ENCODE peak calls at places on chromosomes 5 and 9, in six cellular contexts. One of them, this sample, is unnamed.

GRCh38 chr5:137279631-137280236 is 219.4 kb downstream of the SPOCK1 start:
- DNase-seq in HepG2: no peak
- DNase-seq in GM12878: no peak
- DNase-seq in A549: no peak
- DNase-seq in K562: no peak
- DNase-seq in endothelial cell of umbilical vein: no peak
- DNase-seq in this sample: no peak

GRCh38 chr5:71457106-71457505 is 1.7 kb downstream of the BDP1 start:
- DNase-seq in HepG2: no peak
- DNase-seq in GM12878: no peak
- DNase-seq in A549: no peak
- DNase-seq in K562: no peak
- DNase-seq in endothelial cell of umbilical vein: no peak
- DNase-seq in this sample: no peak

GRCh38 chr5:128329542-128329941 is 208.5 kb downstream of the FBN2 start:
- DNase-seq in HepG2: no peak
- DNase-seq in GM12878: no peak
- DNase-seq in A549: no peak
- DNase-seq in K562: no peak
- DNase-seq in endothelial cell of umbilical vein: no peak
- DNase-seq in this sample: no peak

GRCh38 chr5:87121315-87122170 is 146.1 kb upstream of the RASA1 start:
- DNase-seq in HepG2: peak
- DNase-seq in GM12878: peak
- DNase-seq in A549: peak
- DNase-seq in K562: no peak
- DNase-seq in endothelial cell of umbilical vein: peak
- DNase-seq in this sample: peak

GRCh38 chr5:93600409-93601052 is 17.5 kb downstream of the NR2F1 start:
- DNase-seq in HepG2: no peak
- DNase-seq in GM12878: no peak
- DNase-seq in A549: no peak
- DNase-seq in K562: no peak
- DNase-seq in endothelial cell of umbilical vein: no peak
- DNase-seq in this sample: no peak

GRCh38 chr9:137227057-137227852 is at the start of gene RNF224:
- DNase-seq in HepG2: peak
- DNase-seq in GM12878: no peak
- DNase-seq in A549: peak
- DNase-seq in K562: peak
- DNase-seq in endothelial cell of umbilical vein: peak
- DNase-seq in this sample: peak

GRCh38 chr9:112179816-112180215 is 4.7 kb upstream of the SUSD1 start:
- DNase-seq in HepG2: no peak
- DNase-seq in GM12878: no peak
- DNase-seq in A549: no peak
- DNase-seq in K562: no peak
- DNase-seq in endothelial cell of umbilical vein: no peak
- DNase-seq in this sample: no peak

GRCh38 chr5:95920822-95921221 is 40.8 kb downstream of the ELL2 start:
- DNase-seq in HepG2: no peak
- DNase-seq in GM12878: no peak
- DNase-seq in A549: no peak
- DNase-seq in K562: no peak
- DNase-seq in endothelial cell of umbilical vein: no peak
- DNase-seq in this sample: no peak

GRCh38 chr9:105500108-105500766 is 52.4 kb downstream of the FSD1L start:
- DNase-seq in HepG2: no peak
- DNase-seq in GM12878: peak
- DNase-seq in A549: no peak
- DNase-seq in K562: no peak
- DNase-seq in endothelial cell of umbilical vein: no peak
- DNase-seq in this sample: peak

GRCh38 chr9:14031015-14031414 is 282.9 kb downstream of the NFIB start:
- DNase-seq in HepG2: no peak
- DNase-seq in GM12878: no peak
- DNase-seq in A549: no peak
- DNase-seq in K562: no peak
- DNase-seq in endothelial cell of umbilical vein: peak
- DNase-seq in this sample: no peak

GRCh38 chr5:132466453-132467291 is 23.9 kb downstream of the IRF1 start:
- DNase-seq in HepG2: peak
- DNase-seq in GM12878: peak
- DNase-seq in A549: no peak
- DNase-seq in K562: peak
- DNase-seq in endothelial cell of umbilical vein: peak
- DNase-seq in this sample: peak

GRCh38 chr9:91178281-91179236 is 183.2 kb downstream of the AUH start:
- DNase-seq in HepG2: no peak
- DNase-seq in GM12878: no peak
- DNase-seq in A549: no peak
- DNase-seq in K562: no peak
- DNase-seq in endothelial cell of umbilical vein: no peak
- DNase-seq in this sample: no peak

GRCh38 chr9:22813520-22813919 is 366.9 kb downstream of the DMRTA1 start:
- DNase-seq in HepG2: peak
- DNase-seq in GM12878: no peak
- DNase-seq in A549: peak
- DNase-seq in K562: no peak
- DNase-seq in endothelial cell of umbilical vein: peak
- DNase-seq in this sample: peak

GRCh38 chr5:135452366-135453030 is 347 bp upstream of the TIFAB start:
- DNase-seq in HepG2: no peak
- DNase-seq in GM12878: no peak
- DNase-seq in A549: no peak
- DNase-seq in K562: no peak
- DNase-seq in endothelial cell of umbilical vein: no peak
- DNase-seq in this sample: peak

GRCh38 chr9:126860077-126860756 is at the start of gene ZBTB34:
- DNase-seq in HepG2: peak
- DNase-seq in GM12878: no peak
- DNase-seq in A549: peak
- DNase-seq in K562: peak
- DNase-seq in endothelial cell of umbilical vein: peak
- DNase-seq in this sample: peak

GRCh38 chr9:74362423-74362822 is 134.7 kb upstream of the RORB start:
- DNase-seq in HepG2: no peak
- DNase-seq in GM12878: no peak
- DNase-seq in A549: no peak
- DNase-seq in K562: no peak
- DNase-seq in endothelial cell of umbilical vein: no peak
- DNase-seq in this sample: no peak

GRCh38 chr9:74357577-74357976 is 139.6 kb upstream of the RORB start:
- DNase-seq in HepG2: no peak
- DNase-seq in GM12878: no peak
- DNase-seq in A549: no peak
- DNase-seq in K562: no peak
- DNase-seq in endothelial cell of umbilical vein: no peak
- DNase-seq in this sample: no peak

GRCh38 chr9:74358944-74359343 is 138.2 kb upstream of the RORB start:
- DNase-seq in HepG2: no peak
- DNase-seq in GM12878: no peak
- DNase-seq in A549: no peak
- DNase-seq in K562: no peak
- DNase-seq in endothelial cell of umbilical vein: no peak
- DNase-seq in this sample: no peak

GRCh38 chr9:74366111-74366510 is 131.0 kb upstream of the RORB start:
- DNase-seq in HepG2: no peak
- DNase-seq in GM12878: no peak
- DNase-seq in A549: no peak
- DNase-seq in K562: no peak
- DNase-seq in endothelial cell of umbilical vein: no peak
- DNase-seq in this sample: no peak

DNA sequence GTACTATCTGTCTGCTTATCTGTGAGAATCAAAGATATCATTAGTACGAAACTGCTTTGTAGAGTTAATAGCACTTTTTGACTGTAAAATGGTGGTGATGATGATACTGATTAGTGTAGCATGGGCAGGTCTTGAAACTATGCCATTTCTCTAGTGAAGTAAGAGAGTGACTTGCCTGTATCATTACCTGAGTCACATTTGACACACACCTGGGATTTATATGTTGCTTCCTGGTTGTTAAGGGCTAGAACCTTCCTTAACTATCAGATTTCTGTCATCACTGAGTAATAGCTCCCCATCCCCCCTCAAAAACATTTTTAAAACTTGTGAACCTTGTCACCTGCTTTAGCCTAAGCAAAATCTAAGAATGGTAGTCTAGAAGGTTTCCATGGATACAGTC is 135.6 kb upstream of the RORB start:
- DNase-seq in HepG2: no peak
- DNase-seq in GM12878: no peak
- DNase-seq in A549: no peak
- DNase-seq in K562: no peak
- DNase-seq in endothelial cell of umbilical vein: no peak
- DNase-seq in this sample: no peak
- TF ChIP-seq MAX in HepG2: no peak
- TF ChIP-seq MAX in GM12878: no peak
- TF ChIP-seq MAX in A549: no peak
- TF ChIP-seq MAX in K562: no peak
- TF ChIP-seq MAX in endothelial cell of umbilical vein: no peak
- TF ChIP-seq MAX in this sample: no peak

GRCh38 chr9:107789001-107789710 is 299.6 kb upstream of the KLF4 start:
- DNase-seq in HepG2: no peak
- DNase-seq in GM12878: no peak
- DNase-seq in A549: no peak
- DNase-seq in K562: peak
- DNase-seq in endothelial cell of umbilical vein: no peak
- DNase-seq in this sample: no peak

GRCh38 chr9:107786561-107786960 is 297.0 kb upstream of the KLF4 start:
- DNase-seq in HepG2: no peak
- DNase-seq in GM12878: no peak
- DNase-seq in A549: no peak
- DNase-seq in K562: no peak
- DNase-seq in endothelial cell of umbilical vein: no peak
- DNase-seq in this sample: no peak

GRCh38 chr9:107782381-107782780 is 292.8 kb upstream of the KLF4 start:
- DNase-seq in HepG2: no peak
- DNase-seq in GM12878: no peak
- DNase-seq in A549: no peak
- DNase-seq in K562: no peak
- DNase-seq in endothelial cell of umbilical vein: no peak
- DNase-seq in this sample: peak

GRCh38 chr9:107782789-107783188 is 293.2 kb upstream of the KLF4 start:
- DNase-seq in HepG2: no peak
- DNase-seq in GM12878: no peak
- DNase-seq in A549: no peak
- DNase-seq in K562: no peak
- DNase-seq in endothelial cell of umbilical vein: no peak
- DNase-seq in this sample: peak

GRCh38 chr9:107784235-107784958 is 294.8 kb upstream of the KLF4 start:
- DNase-seq in HepG2: no peak
- DNase-seq in GM12878: no peak
- DNase-seq in A549: peak
- DNase-seq in K562: peak
- DNase-seq in endothelial cell of umbilical vein: peak
- DNase-seq in this sample: peak
- TF ChIP-seq MYC in HepG2: no peak
- TF ChIP-seq MYC in GM12878: no peak
- TF ChIP-seq MYC in A549: no peak
- TF ChIP-seq MYC in K562: no peak
- TF ChIP-seq MYC in endothelial cell of umbilical vein: no peak
- TF ChIP-seq MYC in this sample: no peak

GRCh38 chr5:133797167-133797566 is 171.3 kb downstream of the C5orf15 start:
- DNase-seq in HepG2: no peak
- DNase-seq in GM12878: no peak
- DNase-seq in A549: no peak
- DNase-seq in K562: no peak
- DNase-seq in endothelial cell of umbilical vein: no peak
- DNase-seq in this sample: no peak

GRCh38 chr5:133792683-133793082 is 175.7 kb downstream of the C5orf15 start:
- DNase-seq in HepG2: no peak
- DNase-seq in GM12878: no peak
- DNase-seq in A549: no peak
- DNase-seq in K562: no peak
- DNase-seq in endothelial cell of umbilical vein: no peak
- DNase-seq in this sample: no peak

GRCh38 chr5:133796186-133796585 is 172.2 kb downstream of the C5orf15 start:
- DNase-seq in HepG2: no peak
- DNase-seq in GM12878: no peak
- DNase-seq in A549: no peak
- DNase-seq in K562: no peak
- DNase-seq in endothelial cell of umbilical vein: no peak
- DNase-seq in this sample: no peak

GRCh38 chr5:133794066-133794465 is 174.4 kb downstream of the C5orf15 start:
- DNase-seq in HepG2: no peak
- DNase-seq in GM12878: no peak
- DNase-seq in A549: no peak
- DNase-seq in K562: no peak
- DNase-seq in endothelial cell of umbilical vein: no peak
- DNase-seq in this sample: no peak

GRCh38 chr5:133794771-133795391 is 173.5 kb downstream of the C5orf15 start:
- DNase-seq in HepG2: no peak
- DNase-seq in GM12878: no peak
- DNase-seq in A549: no peak
- DNase-seq in K562: no peak
- DNase-seq in endothelial cell of umbilical vein: no peak
- DNase-seq in this sample: no peak
- H3K4me3 ChIP-seq in HepG2: no peak
- H3K4me3 ChIP-seq in GM12878: no peak
- H3K4me3 ChIP-seq in A549: no peak
- H3K4me3 ChIP-seq in K562: no peak
- H3K4me3 ChIP-seq in endothelial cell of umbilical vein: no peak
- H3K4me3 ChIP-seq in this sample: no peak

GRCh38 chr5:119343766-119344165 is 12.1 kb upstream of the TNFAIP8 start:
- DNase-seq in HepG2: no peak
- DNase-seq in GM12878: peak
- DNase-seq in A549: no peak
- DNase-seq in K562: no peak
- DNase-seq in endothelial cell of umbilical vein: no peak
- DNase-seq in this sample: peak

GRCh38 chr5:119344231-119344630 is 11.6 kb upstream of the TNFAIP8 start:
- DNase-seq in HepG2: no peak
- DNase-seq in GM12878: no peak
- DNase-seq in A549: no peak
- DNase-seq in K562: no peak
- DNase-seq in endothelial cell of umbilical vein: no peak
- DNase-seq in this sample: no peak

GRCh38 chr5:119347574-119347973 is 8.2 kb upstream of the TNFAIP8 start:
- DNase-seq in HepG2: no peak
- DNase-seq in GM12878: no peak
- DNase-seq in A549: no peak
- DNase-seq in K562: no peak
- DNase-seq in endothelial cell of umbilical vein: no peak
- DNase-seq in this sample: no peak

GRCh38 chr5:119346404-119346803 is 9.4 kb upstream of the TNFAIP8 start:
- DNase-seq in HepG2: no peak
- DNase-seq in GM12878: no peak
- DNase-seq in A549: no peak
- DNase-seq in K562: no peak
- DNase-seq in endothelial cell of umbilical vein: no peak
- DNase-seq in this sample: peak

DNA sequence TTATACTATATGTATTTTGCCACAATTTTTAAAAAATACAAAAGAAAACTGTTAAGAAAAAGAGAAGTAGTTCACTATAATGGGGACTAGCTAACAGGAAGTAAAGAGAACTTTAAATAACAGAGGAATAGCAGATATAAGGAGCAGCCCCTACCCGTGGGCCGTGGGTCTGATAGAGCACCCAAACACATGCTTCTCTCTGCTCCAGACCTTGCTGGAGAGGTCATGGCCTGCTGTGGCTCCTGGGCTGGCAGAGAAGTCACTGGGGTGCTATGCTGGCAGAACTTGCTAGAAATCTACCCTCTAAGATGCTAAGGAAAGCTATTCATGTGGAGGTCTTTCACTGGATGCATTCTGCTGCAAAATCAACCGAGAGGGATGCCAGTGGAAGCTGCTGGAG is 10.0 kb upstream of the TNFAIP8 start:
- DNase-seq in HepG2: no peak
- DNase-seq in GM12878: no peak
- DNase-seq in A549: no peak
- DNase-seq in K562: no peak
- DNase-seq in endothelial cell of umbilical vein: no peak
- DNase-seq in this sample: peak
- TF ChIP-seq MAX in HepG2: no peak
- TF ChIP-seq MAX in GM12878: no peak
- TF ChIP-seq MAX in A549: no peak
- TF ChIP-seq MAX in K562: no peak
- TF ChIP-seq MAX in endothelial cell of umbilical vein: no peak
- TF ChIP-seq MAX in this sample: no peak

This sample was measured in NB4.